ENCODE peak calls at places on chromosomes 11 and 22, in five cellular contexts. One of them, this sample, is unnamed.

GRCh38 chr11:89220684-89221339 is 43.1 kb downstream of the TYR start:
- DNase-seq in esophagus muscularis mucosa: no peak
- DNase-seq in A549: no peak
- DNase-seq in upper lobe of left lung: no peak
- DNase-seq in erythroblast: no peak
- DNase-seq in this sample: no peak

GRCh38 chr22:49600891-49601431 is 226.7 kb downstream of the BRD1 start:
- DNase-seq in A549: no peak
- DNase-seq in erythroblast: no peak
- DNase-seq in esophagus muscularis mucosa: no peak
- DNase-seq in upper lobe of left lung: no peak
- DNase-seq in this sample: no peak

GRCh38 chr11:133403900-133404299 is 128.4 kb downstream of the OPCML start:
- DNase-seq in esophagus muscularis mucosa: peak
- DNase-seq in upper lobe of left lung: no peak
- DNase-seq in erythroblast: peak
- DNase-seq in A549: peak
- DNase-seq in this sample: peak

GRCh38 chr11:82305123-82305522 is 428.5 kb downstream of the FAM181B start:
- DNase-seq in erythroblast: no peak
- DNase-seq in esophagus muscularis mucosa: no peak
- DNase-seq in A549: no peak
- DNase-seq in upper lobe of left lung: no peak
- DNase-seq in this sample: no peak

GRCh38 chr11:35260342-35260985 is 121.5 kb downstream of the CD44 start:
- DNase-seq in esophagus muscularis mucosa: no peak
- DNase-seq in erythroblast: no peak
- DNase-seq in upper lobe of left lung: no peak
- DNase-seq in A549: peak
- DNase-seq in this sample: no peak

GRCh38 chr11:69115586-69116560 is 39.9 kb upstream of the SMIM38 start:
- DNase-seq in erythroblast: no peak
- DNase-seq in upper lobe of left lung: peak
- DNase-seq in A549: no peak
- DNase-seq in esophagus muscularis mucosa: no peak
- DNase-seq in this sample: no peak

GRCh38 chr22:30267382-30268302 is 991 bp upstream of the OSM start:
- DNase-seq in erythroblast: peak
- DNase-seq in A549: no peak
- DNase-seq in upper lobe of left lung: peak
- DNase-seq in esophagus muscularis mucosa: no peak
- DNase-seq in this sample: no peak

GRCh38 chr22:40436460-40437431 is 66.4 kb downstream of the SGSM3 start:
- DNase-seq in erythroblast: peak
- DNase-seq in upper lobe of left lung: peak
- DNase-seq in A549: peak
- DNase-seq in esophagus muscularis mucosa: no peak
- DNase-seq in this sample: no peak

GRCh38 chr11:120182790-120183491 is 27.9 kb upstream of the OAF start:
- DNase-seq in erythroblast: peak
- DNase-seq in A549: peak
- DNase-seq in esophagus muscularis mucosa: peak
- DNase-seq in upper lobe of left lung: peak
- DNase-seq in this sample: no peak

GRCh38 chr11:1263036-1263435 is 40.2 kb downstream of the MUC5B start:
- DNase-seq in upper lobe of left lung: no peak
- DNase-seq in esophagus muscularis mucosa: no peak
- DNase-seq in A549: no peak
- DNase-seq in erythroblast: no peak
- DNase-seq in this sample: no peak

GRCh38 chr11:77821349-77821851 is 456 bp downstream of the AAMDC start:
- DNase-seq in esophagus muscularis mucosa: no peak
- DNase-seq in upper lobe of left lung: peak
- DNase-seq in erythroblast: peak
- DNase-seq in A549: peak
- DNase-seq in this sample: no peak

GRCh38 chr11:67505605-67506396 is 638 bp upstream of the PITPNM1 start:
- DNase-seq in A549: peak
- DNase-seq in upper lobe of left lung: peak
- DNase-seq in esophagus muscularis mucosa: peak
- DNase-seq in erythroblast: peak
- DNase-seq in this sample: peak
- TF ChIP-seq POLR2A in A549: peak
- TF ChIP-seq POLR2A in upper lobe of left lung: peak
- TF ChIP-seq POLR2A in esophagus muscularis mucosa: no peak
- TF ChIP-seq POLR2A in erythroblast: peak
- TF ChIP-seq POLR2A in this sample: peak

GRCh38 chr22:35842519-35842913 is 124.8 kb downstream of the APOL5 start:
- DNase-seq in erythroblast: no peak
- DNase-seq in A549: no peak
- DNase-seq in upper lobe of left lung: no peak
- DNase-seq in esophagus muscularis mucosa: no peak
- DNase-seq in this sample: no peak

GRCh38 chr22:35837328-35837727 is 119.7 kb downstream of the APOL5 start:
- DNase-seq in esophagus muscularis mucosa: no peak
- DNase-seq in erythroblast: no peak
- DNase-seq in A549: no peak
- DNase-seq in upper lobe of left lung: no peak
- DNase-seq in this sample: no peak

GRCh38 chr22:35838849-35839646 is 121.4 kb downstream of the APOL5 start:
- DNase-seq in esophagus muscularis mucosa: no peak
- DNase-seq in upper lobe of left lung: no peak
- DNase-seq in A549: peak
- DNase-seq in erythroblast: no peak
- DNase-seq in this sample: no peak

GRCh38 chr22:35841907-35842518 is 124.3 kb downstream of the APOL5 start:
- DNase-seq in A549: no peak
- DNase-seq in esophagus muscularis mucosa: no peak
- DNase-seq in upper lobe of left lung: no peak
- DNase-seq in erythroblast: no peak
- DNase-seq in this sample: no peak

GRCh38 chr22:35839811-35840739 is 122.4 kb downstream of the APOL5 start:
- DNase-seq in upper lobe of left lung: peak
- DNase-seq in erythroblast: peak
- DNase-seq in A549: peak
- DNase-seq in esophagus muscularis mucosa: peak
- DNase-seq in this sample: peak
- TF ChIP-seq POLR2A in upper lobe of left lung: peak
- TF ChIP-seq POLR2A in erythroblast: no peak
- TF ChIP-seq POLR2A in A549: no peak
- TF ChIP-seq POLR2A in esophagus muscularis mucosa: no peak
- TF ChIP-seq POLR2A in this sample: no peak

DNA sequence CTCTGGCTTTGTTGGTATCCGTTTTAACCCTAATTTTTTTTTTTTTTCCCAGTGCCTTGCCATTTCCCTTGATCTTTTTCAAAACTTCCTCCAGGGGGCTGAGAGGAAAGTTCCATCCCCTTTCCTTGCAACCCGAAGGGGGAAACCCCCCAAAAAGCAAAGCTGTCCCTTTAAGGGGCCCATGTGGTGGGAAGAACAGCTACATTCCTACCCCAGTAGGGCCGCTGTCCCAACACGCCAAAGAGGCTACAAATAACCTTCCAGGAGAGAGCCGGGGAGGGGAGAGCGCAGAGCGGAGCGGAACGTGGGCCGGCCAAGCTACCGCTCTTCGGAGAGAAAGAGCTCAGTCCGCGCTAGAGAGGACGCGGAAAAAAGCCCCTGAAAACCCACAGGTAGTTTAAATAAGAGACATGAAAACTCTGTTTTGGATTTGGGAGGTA is 1.7 kb downstream of the LRP4 start:
- DNase-seq in A549: peak
- DNase-seq in esophagus muscularis mucosa: no peak
- DNase-seq in upper lobe of left lung: no peak
- DNase-seq in erythroblast: peak
- DNase-seq in this sample: peak
- TF ChIP-seq POLR2A in A549: no peak
- TF ChIP-seq POLR2A in esophagus muscularis mucosa: no peak
- TF ChIP-seq POLR2A in upper lobe of left lung: no peak
- TF ChIP-seq POLR2A in erythroblast: no peak
- TF ChIP-seq POLR2A in this sample: no peak

GRCh38 chr11:18588297-18589252 is at the start of gene UEVLD:
- DNase-seq in A549: peak
- DNase-seq in upper lobe of left lung: peak
- DNase-seq in erythroblast: peak
- DNase-seq in esophagus muscularis mucosa: peak
- DNase-seq in this sample: peak
- TF ChIP-seq POLR2A in A549: peak
- TF ChIP-seq POLR2A in upper lobe of left lung: peak
- TF ChIP-seq POLR2A in erythroblast: peak
- TF ChIP-seq POLR2A in esophagus muscularis mucosa: peak
- TF ChIP-seq POLR2A in this sample: no peak

This sample was measured in H1.